ENCODE peak calls at places on chromosome 3, in six cellular contexts. M is coronary artery; Y is ascending aorta; O is left ventricle myocardium inferior; A is CD8-positive, alpha-beta T cell; S is heart left ventricle. W is an unnamed sample.

GRCh38 chr3:124512881-124513609 is 217.2 kb upstream of the UMPS start:
- DNase-seq in M (no peak), Y (no peak), O (no peak), A (no peak), S (no peak), W (no peak)

GRCh38 chr3:66808891-66809578 is 189.1 kb upstream of the KBTBD8 start:
- DNase-seq in M (no peak), Y (no peak), O (no peak), A (no peak), S (no peak), W (no peak)

GRCh38 chr3:25938566-25939325 is 148.9 kb downstream of the OXSM start:
- DNase-seq in M (no peak), Y (no peak), O (no peak), A (no peak), S (no peak), W (no peak)

GRCh38 chr3:64687781-64688515 is at the start of gene ADAMTS9:
- DNase-seq in M (peak; percentile 92), Y (peak; percentile 44), O (peak; percentile 80), A (no peak), S (peak; percentile 88), W (no peak)

GRCh38 chr3:150385296-150386242 is 22.5 kb upstream of the TSC22D2 start:
- DNase-seq in M (no peak), Y (no peak), O (no peak), A (no peak), S (no peak), W (peak; percentile 62)

GRCh38 chr3:71559021-71559420 is 24.5 kb downstream of the FOXP1 start:
- DNase-seq in M (no peak), Y (no peak), O (no peak), A (no peak), S (no peak), W (no peak)

GRCh38 chr3:16147226-16147625 is 27.3 kb upstream of the GALNT15 start:
- DNase-seq in M (no peak), Y (no peak), O (no peak), A (no peak), S (no peak), W (no peak)

GRCh38 chr3:176650478-176650877 is 546.8 kb downstream of the TBL1XR1 start:
- DNase-seq in M (no peak), Y (no peak), O (no peak), A (no peak), S (no peak), W (no peak)

GRCh38 chr3:62094461-62094860 is 278.9 kb downstream of the FEZF2 start:
- DNase-seq in M (no peak), Y (no peak), O (no peak), A (no peak), S (no peak), W (no peak)

GRCh38 chr3:124878561-124879394 is 8.4 kb downstream of the ITGB5 start:
- DNase-seq in M (peak; percentile 85), Y (no peak), O (no peak), A (peak; percentile 11), S (no peak), W (no peak)

GRCh38 chr3:43288850-43289249 is 2.5 kb downstream of the SNRK start:
- DNase-seq in M (no peak), Y (no peak), O (no peak), A (no peak), S (no peak), W (no peak)

GRCh38 chr3:159787191-159787590 is 201.4 kb upstream of the IL12A start:
- DNase-seq in M (no peak), Y (no peak), O (no peak), A (no peak), S (no peak), W (no peak)

GRCh38 chr3:48739955-48740823 is 23.2 kb upstream of the IP6K2 start:
- DNase-seq in M (peak; percentile 94), Y (peak; percentile 47), O (peak; percentile 94), A (peak; percentile 55), S (peak; percentile 88), W (peak; percentile 67)

GRCh38 chr3:72444642-72445223 is 403.5 kb downstream of the SHQ1 start:
- DNase-seq in M (no peak), Y (no peak), O (no peak), A (no peak), S (no peak), W (no peak)

GRCh38 chr3:152474585-152474984 is 205.9 kb downstream of the MBNL1 start:
- DNase-seq in M (no peak), Y (no peak), O (no peak), A (no peak), S (no peak), W (no peak)

GRCh38 chr3:147930417-147930816 is 521.3 kb downstream of the ZIC1 start:
- DNase-seq in M (no peak), Y (no peak), O (no peak), A (no peak), S (no peak), W (no peak)

GRCh38 chr3:52388348-52388821 is 56.5 kb downstream of the SEMA3G start:
- DNase-seq in M (no peak), Y (no peak), O (no peak), A (no peak), S (no peak), W (no peak)

GRCh38 chr3:52392216-52392930 is 52.5 kb downstream of the SEMA3G start:
- DNase-seq in M (no peak), Y (no peak), O (no peak), A (no peak), S (no peak), W (no peak)

GRCh38 chr3:52387481-52387880 is 57.4 kb downstream of the SEMA3G start:
- DNase-seq in M (no peak), Y (no peak), O (no peak), A (no peak), S (no peak), W (no peak)

GRCh38 chr3:52391096-52391495 is 53.8 kb downstream of the SEMA3G start:
- DNase-seq in M (no peak), Y (no peak), O (no peak), A (no peak), S (no peak), W (no peak)

DNA sequence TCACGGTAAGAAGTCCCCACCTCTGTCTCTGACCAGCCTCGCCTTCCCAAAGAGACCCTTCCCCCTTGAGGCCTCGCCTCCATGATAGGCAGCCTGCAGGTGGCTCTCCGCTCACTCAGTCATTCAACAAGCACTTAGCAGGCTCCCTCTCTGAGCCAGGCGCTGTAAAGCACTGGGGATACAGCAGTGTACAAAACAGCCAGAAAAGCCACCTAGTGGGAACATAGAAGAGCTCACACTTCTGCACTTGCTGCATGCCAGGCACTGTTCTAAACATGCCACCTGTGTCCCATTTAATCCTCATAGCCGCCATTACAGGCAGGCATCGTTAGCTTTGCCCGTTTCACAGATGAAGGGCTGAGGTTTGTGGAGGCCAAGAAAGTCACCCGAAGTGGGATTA is 56.0 kb downstream of the SEMA3G start:
- DNase-seq in M (no peak), Y (no peak), O (no peak), A (no peak), S (no peak), W (no peak)
- TF ChIP-seq CTCF in M (no peak), Y (no peak), O (no peak), A (no peak), S (no peak), W (no peak)

GRCh38 chr3:111858641-111859040 is 424 bp upstream of the PHLDB2 start:
- DNase-seq in M (no peak), Y (no peak), O (no peak), A (no peak), S (no peak), W (no peak)

GRCh38 chr3:111861396-111861795 is 2.3 kb downstream of the PHLDB2 start:
- DNase-seq in M (no peak), Y (no peak), O (no peak), A (no peak), S (no peak), W (no peak)

GRCh38 chr3:111859061-111859973 is at the start of gene PHLDB2:
- DNase-seq in M (peak; percentile 90), Y (no peak), O (peak; percentile 87), A (peak; percentile 54), S (peak; percentile 89), W (peak; percentile 47)

GRCh38 chr3:111862415-111862814 is 3.4 kb downstream of the PHLDB2 start:
- DNase-seq in M (no peak), Y (no peak), O (no peak), A (no peak), S (no peak), W (no peak)

DNA sequence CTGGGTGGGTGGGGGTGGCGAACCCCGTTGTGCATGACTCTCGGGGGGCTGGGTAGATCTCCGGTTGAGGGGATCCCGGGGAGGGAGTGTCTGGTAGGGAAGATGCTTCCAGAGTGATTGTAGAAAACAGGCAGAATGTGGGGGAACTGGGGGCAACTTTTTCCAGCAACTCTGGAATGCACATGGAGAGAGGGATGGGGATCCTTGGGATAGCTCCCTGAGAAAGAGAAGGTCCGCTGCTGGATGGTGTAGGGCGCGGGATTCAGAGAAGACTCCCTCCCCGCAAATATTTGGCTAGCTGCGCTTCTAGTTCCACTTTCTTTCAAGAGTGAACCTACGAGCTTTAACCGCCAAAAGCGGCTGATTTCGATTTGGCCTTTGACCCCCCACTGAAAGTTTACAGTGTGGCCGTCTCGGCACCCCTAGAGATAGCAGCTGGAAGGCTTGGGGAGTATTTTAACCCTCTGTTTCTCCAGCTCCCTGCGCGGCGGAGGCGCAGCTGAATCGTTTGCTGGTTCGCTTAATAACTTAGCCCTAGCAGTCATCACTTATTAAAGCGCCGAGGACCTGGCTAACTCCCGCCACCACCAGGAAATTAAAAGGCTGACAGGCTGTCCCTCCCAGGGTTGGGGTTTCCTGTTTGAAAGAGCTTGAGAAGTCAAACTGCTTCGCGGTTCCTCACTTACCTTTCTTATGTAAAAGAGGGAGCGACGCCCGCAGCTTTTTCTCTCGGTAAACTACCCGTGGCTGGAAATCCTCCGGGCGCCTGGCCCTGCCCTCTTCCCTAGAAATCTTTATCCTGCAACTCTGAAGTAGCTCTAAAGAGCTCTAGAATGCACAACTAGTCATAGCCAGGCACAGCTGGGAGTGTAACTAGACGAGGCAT is 1.2 kb downstream of the PHLDB2 start:
- DNase-seq in M (peak; percentile 92), Y (peak; percentile 45), O (peak; percentile 76), A (peak; percentile 45), S (peak; percentile 83), W (peak; percentile 48)
- TF ChIP-seq CTCF in M (peak; percentile 23), Y (peak; percentile 73), O (peak; percentile 78), A (no peak), S (peak; percentile 63), W (no peak)

DNA sequence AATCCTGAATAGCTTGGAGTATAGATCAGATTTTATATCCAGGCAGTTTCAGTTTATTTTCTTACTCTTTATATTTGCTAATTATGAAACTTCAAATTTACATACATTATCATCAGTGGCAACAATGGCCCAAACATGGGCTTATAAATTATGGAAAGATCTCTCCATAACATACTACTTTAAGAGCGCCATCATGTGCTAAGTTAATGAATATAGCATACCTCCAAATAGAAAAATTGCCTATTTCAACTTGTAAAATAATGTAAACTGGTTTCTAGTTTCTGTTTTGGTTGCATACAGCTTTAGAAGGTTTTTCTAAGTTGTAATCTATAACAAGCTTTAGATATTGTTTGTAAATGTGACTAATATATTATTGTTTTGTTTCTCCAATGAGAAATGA is 531.3 kb upstream of the UBE2E2 start:
- DNase-seq in M (no peak), Y (no peak), O (no peak), A (no peak), S (no peak), W (no peak)
- TF ChIP-seq CTCF in M (no peak), Y (no peak), O (no peak), A (no peak), S (no peak), W (no peak)

DNA sequence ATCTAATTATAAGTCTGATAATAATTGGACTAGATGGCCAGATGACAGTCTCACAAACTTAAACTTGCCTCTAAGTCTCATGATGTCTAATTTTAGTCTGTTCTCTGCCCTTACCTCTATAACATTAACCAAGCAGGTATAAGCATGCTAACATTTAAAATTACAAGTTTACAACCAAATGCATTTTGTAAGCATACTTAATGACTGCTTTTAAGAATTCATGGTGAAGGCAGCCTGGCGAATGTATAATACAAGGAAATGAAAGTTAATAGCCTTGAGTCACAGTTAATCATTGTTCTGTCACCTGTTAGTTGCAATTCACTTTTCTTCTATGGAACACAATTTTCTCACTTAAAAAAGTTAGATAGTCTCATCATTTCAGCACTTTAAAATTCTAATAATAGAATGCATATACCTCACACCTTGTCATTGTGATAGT is 16.5 kb downstream of the BCHE start:
- DNase-seq in M (no peak), Y (no peak), O (no peak), A (no peak), S (no peak), W (no peak)
- TF ChIP-seq CTCF in M (no peak), Y (no peak), O (no peak), A (no peak), S (no peak), W (no peak)